ENCODE peak calls at places on chromosomes 7 and 10, in four cellular contexts. J is ELR; B is stomach; C is stimulated activated CD4-positive, alpha-beta T cell treated with anti-CD3 and anti-CD28 coated beads, Interleukin-2, amount 100 ng/mL, for 48 hours. S is an unnamed sample.

GRCh38 chr7:119720541-119720940 is 552.4 kb upstream of the KCND2 start:
- DNase-seq in C (no peak), J (peak; percentile 54), B (no peak), S (peak; percentile 69)

GRCh38 chr10:108608860-108609259 is 1314.5 kb downstream of the XPNPEP1 start:
- DNase-seq in C (no peak), J (no peak), B (no peak), S (no peak)

GRCh38 chr7:118754608-118755007 is 530.1 kb downstream of the ANKRD7 start:
- DNase-seq in C (no peak), B (no peak), J (no peak), S (no peak)

GRCh38 chr7:19262794-19263193 is 117.6 kb upstream of the FERD3L start:
- DNase-seq in B (no peak), J (no peak), C (no peak), S (no peak)

GRCh38 chr7:98276241-98276761 is 5.2 kb upstream of the BRI3 start:
- DNase-seq in B (peak; percentile 69), J (no peak), C (no peak), S (no peak)

GRCh38 chr7:70321016-70321415 is 722.7 kb downstream of the AUTS2 start:
- DNase-seq in B (no peak), J (no peak), C (no peak), S (no peak)

GRCh38 chr10:89853796-89854195 is 152.4 kb downstream of the KIF20B start:
- DNase-seq in C (no peak), B (no peak), J (no peak), S (no peak)

GRCh38 chr10:110430369-110431273 is 67.1 kb upstream of the DUSP5 start:
- DNase-seq in B (peak; percentile 68), C (no peak), J (no peak), S (no peak)

GRCh38 chr10:48495282-48496045 is 109.4 kb downstream of the ARHGAP22 start:
- DNase-seq in B (peak; percentile 9), C (no peak), J (no peak), S (no peak)

GRCh38 chr10:60878224-60878623 is 65.8 kb downstream of the RHOBTB1 start:
- DNase-seq in B (no peak), J (no peak), C (no peak), S (no peak)

GRCh38 chr7:55148992-55149391 is 130.2 kb downstream of the EGFR start:
- DNase-seq in J (no peak), C (no peak), B (no peak), S (no peak)

GRCh38 chr10:15712903-15713302 is 6.8 kb downstream of the ITGA8 start:
- DNase-seq in J (peak; percentile 38), C (no peak), B (no peak), S (no peak)

GRCh38 chr10:71351628-71352319 is 32.7 kb downstream of the SLC29A3 start:
- DNase-seq in B (peak; percentile 79), C (no peak), J (no peak), S (no peak)

GRCh38 chr7:43671520-43671919 is 57.8 kb downstream of the COA1 start:
- DNase-seq in C (no peak), J (no peak), B (no peak), S (no peak)

GRCh38 chr10:86599729-86600128 is 54.6 kb upstream of the OPN4 start:
- DNase-seq in C (no peak), B (peak; percentile 63), J (no peak), S (peak; percentile 29)

GRCh38 chr7:135368416-135369186 is 135.0 kb downstream of the STRA8 start:
- DNase-seq in C (no peak), J (no peak), B (no peak), S (no peak)

GRCh38 chr10:904403-904802 is 27.1 kb downstream of the LARP4B start:
- DNase-seq in C (no peak), B (no peak), J (no peak), S (no peak)

GRCh38 chr7:43698461-43699255 is 30.7 kb downstream of the COA1 start:
- DNase-seq in C (no peak), B (no peak), J (peak; percentile 79), S (peak; percentile 53)

GRCh38 chr7:149870701-149871483 is 2.9 kb upstream of the ATP6V0E2 start:
- DNase-seq in C (no peak), B (no peak), J (no peak), S (no peak)

GRCh38 chr10:101779544-101780186 is 3.6 kb downstream of the NPM3 start:
- DNase-seq in J (peak; percentile 73), B (peak; percentile 87), C (peak; percentile 93), S (peak; percentile 77)

GRCh38 chr10:63416376-63416775 is 49.4 kb downstream of the JMJD1C start:
- DNase-seq in C (no peak), J (peak; percentile 15), B (no peak), S (no peak)

GRCh38 chr7:143384741-143385631 is 3.8 kb downstream of the ZYX start:
- DNase-seq in J (no peak), B (no peak), C (no peak), S (peak; percentile 12)

GRCh38 chr10:34454590-34455289 is 360.4 kb downstream of the PARD3 start:
- DNase-seq in C (no peak), J (no peak), B (no peak), S (no peak)

GRCh38 chr7:103073989-103074518 is 542 bp downstream of the FBXL13 start:
- DNase-seq in B (peak; percentile 55), J (peak; percentile 36), C (no peak), S (peak; percentile 53)

GRCh38 chr10:97849491-97850402 is at the start of gene GOLGA7B:
- DNase-seq in C (peak; percentile 54), J (peak; percentile 31), B (peak; percentile 49), S (peak; percentile 52)

GRCh38 chr10:112811741-112812551 is 138.1 kb upstream of the TCF7L2 start:
- DNase-seq in B (peak; percentile 75), C (no peak), J (peak; percentile 97), S (peak; percentile 79)

GRCh38 chr10:20330246-20330645 is 514.0 kb downstream of the PLXDC2 start:
- DNase-seq in J (no peak), B (no peak), C (no peak), S (no peak)

GRCh38 chr10:48506147-48506917 is 98.5 kb downstream of the ARHGAP22 start:
- DNase-seq in B (peak; percentile 24), J (peak; percentile 58), C (no peak), S (peak; percentile 33)

GRCh38 chr7:133705596-133705995 is 421.5 kb upstream of the LRGUK start:
- DNase-seq in B (no peak), C (no peak), J (peak; percentile 94), S (peak; percentile 83)

GRCh38 chr10:1100691-1101368 is 44.6 kb downstream of the WDR37 start:
- DNase-seq in B (no peak), C (no peak), J (no peak), S (no peak)

GRCh38 chr7:5295039-5296014 is 12.6 kb downstream of the SLC29A4 start:
- DNase-seq in C (no peak), J (no peak), B (no peak), S (no peak)

GRCh38 chr10:59907918-59908807 is 1.8 kb upstream of the CCDC6 start:
- DNase-seq in J (peak; percentile 73), B (peak; percentile 64), C (peak; percentile 23), S (peak; percentile 80)

GRCh38 chr7:132614428-132615076 is 38.3 kb upstream of the PLXNA4 start:
- DNase-seq in B (no peak), J (peak; percentile 2), C (no peak), S (peak; percentile 40)

GRCh38 chr7:136509466-136509865 is 359.0 kb upstream of the CHRM2 start:
- DNase-seq in B (no peak), J (no peak), C (no peak), S (no peak)

GRCh38 chr7:35839860-35840854 is 39.3 kb downstream of the SEPTIN7 start:
- DNase-seq in J (peak; percentile 91), C (no peak), B (no peak), S (peak; percentile 39)

GRCh38 chr7:36084485-36085091 is 68.5 kb upstream of the EEPD1 start:
- DNase-seq in J (peak; percentile 42), B (peak; percentile 84), C (no peak), S (peak; percentile 82)

GRCh38 chr7:108452707-108453106 is 3.5 kb downstream of the NRCAM start:
- DNase-seq in J (peak; percentile 51), C (no peak), B (no peak), S (peak; percentile 33)

S was measured in Daoy.